ENCODE peak calls at places on chromosomes 13 and 19, in six cellular contexts. X is psoas muscle; K is CD4-positive, CD25-positive, alpha-beta regulatory T cell; Q is breast epithelium; Y is neural progenitor cell; J is small intestine. B is an unnamed sample.
A peak's percentile ranks its signal among the peaks of the same experiment; 100 is the strongest.

GRCh38 chr13:110244096-110244830 is 62.7 kb downstream of the COL4A1 start:
- DNase-seq in X (no peak), K (no peak), Q (no peak), Y (no peak), J (no peak), B (no peak)

GRCh38 chr19:54383330-54383729 is 18.6 kb upstream of the LAIR1 start:
- DNase-seq in X (no peak), K (peak; percentile 29), Q (no peak), Y (no peak), J (no peak), B (no peak)

GRCh38 chr19:56360841-56361240 is 32.5 kb downstream of the ZNF582 start:
- DNase-seq in X (no peak), K (no peak), Q (no peak), Y (no peak), J (no peak), B (no peak)

GRCh38 chr19:1806184-1807029 is 5.7 kb downstream of the ATP8B3 start:
- DNase-seq in X (no peak), K (no peak), Q (no peak), Y (no peak), J (no peak), B (no peak)

GRCh38 chr13:39451860-39452301 is 151.1 kb downstream of the LHFPL6 start:
- DNase-seq in X (peak; percentile 31), K (no peak), Q (no peak), Y (no peak), J (peak; percentile 2), B (no peak)

GRCh38 chr13:46526763-46527162 is 26.2 kb upstream of the LRCH1 start:
- DNase-seq in X (no peak), K (no peak), Q (no peak), Y (no peak), J (no peak), B (no peak)

GRCh38 chr19:36573020-36573947 is at the start of gene ZNF529:
- DNase-seq in X (peak; percentile 89), K (peak; percentile 93), Q (peak; percentile 87), Y (peak; percentile 97), J (peak; percentile 96), B (peak; percentile 93)

GRCh38 chr19:36420961-36421748 is 2.7 kb upstream of the ZFP82 start:
- DNase-seq in X (peak; percentile 18), K (no peak), Q (peak; percentile 51), Y (peak; percentile 15), J (no peak), B (no peak)

GRCh38 chr13:102651392-102651791 is 43.5 kb downstream of the METTL21C start:
- DNase-seq in X (no peak), K (no peak), Q (no peak), Y (no peak), J (no peak), B (no peak)

GRCh38 chr13:103884139-103884723 is 818.0 kb upstream of the SLC10A2 start:
- DNase-seq in X (no peak), K (no peak), Q (no peak), Y (no peak), J (no peak), B (no peak)

GRCh38 chr13:98796191-98796590 is 43.7 kb upstream of the SLC15A1 start:
- DNase-seq in X (no peak), K (no peak), Q (no peak), Y (no peak), J (no peak), B (no peak)

GRCh38 chr13:102040812-102041211 is 361.0 kb downstream of the FGF14 start:
- DNase-seq in X (no peak), K (no peak), Q (no peak), Y (no peak), J (no peak), B (no peak)

GRCh38 chr13:114049026-114049425 is 75.2 kb upstream of the C13orf46 start:
- DNase-seq in X (no peak), K (peak; percentile 56), Q (no peak), Y (no peak), J (peak; percentile 48), B (no peak)

GRCh38 chr13:106403280-106403679 is 132.2 kb downstream of the EFNB2 start:
- DNase-seq in X (no peak), K (no peak), Q (no peak), Y (no peak), J (no peak), B (no peak)

GRCh38 chr19:33781996-33782395 is 14.7 kb upstream of the KCTD15 start:
- DNase-seq in X (no peak), K (no peak), Q (no peak), Y (no peak), J (no peak), B (no peak)

GRCh38 chr19:30634431-30634830 is 262.2 kb downstream of the ZNF536 start:
- DNase-seq in X (no peak), K (no peak), Q (no peak), Y (no peak), J (no peak), B (no peak)

GRCh38 chr13:47929156-47929555 is 71.9 kb downstream of the SUCLA2 start:
- DNase-seq in X (no peak), K (no peak), Q (no peak), Y (no peak), J (no peak), B (no peak)

GRCh38 chr19:54207908-54208783 is 7.5 kb downstream of the RPS9 start:
- DNase-seq in X (no peak), K (no peak), Q (no peak), Y (no peak), J (peak; percentile 32), B (peak; percentile 95)

GRCh38 chr19:45824531-45825262 is 9.6 kb upstream of the RSPH6A start:
- DNase-seq in X (no peak), K (no peak), Q (no peak), Y (no peak), J (no peak), B (no peak)

GRCh38 chr19:47483800-47484690 is at the start of gene KPTN:
- DNase-seq in X (peak; percentile 91), K (peak; percentile 94), Q (peak; percentile 86), Y (peak; percentile 96), J (peak; percentile 87), B (peak; percentile 90)

DNA sequence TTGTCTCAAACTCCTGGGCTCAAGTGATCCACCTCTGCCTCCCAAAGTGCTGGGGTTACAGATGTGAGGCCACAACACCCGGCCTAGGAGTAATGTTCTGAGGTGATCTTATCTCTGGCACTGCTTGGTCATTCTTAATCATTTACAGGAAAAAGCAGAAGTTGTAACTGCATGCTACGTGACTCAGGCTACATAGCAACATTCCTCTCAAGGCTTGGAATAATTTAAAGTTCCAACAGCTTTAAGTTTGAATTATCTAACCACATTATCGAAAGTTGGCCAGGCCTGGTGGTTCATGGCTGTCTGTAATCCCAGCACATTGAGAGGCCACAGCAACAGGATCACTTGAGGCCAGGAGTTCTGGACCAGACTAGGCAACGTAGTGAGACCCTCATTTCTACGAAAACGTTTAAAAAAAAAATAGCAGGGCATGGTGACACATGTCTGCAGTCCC is 3.9 kb upstream of the B9D2 start:
- DNase-seq in X (no peak), K (no peak), Q (no peak), Y (no peak), J (peak; percentile 53), B (no peak)
- H3K27ac ChIP-seq in X (no peak overlapping the region), K (no peak overlapping the region), Q (no peak overlapping the region), Y (no peak overlapping the region), J (peak overlapping the region; percentile 46), B (no peak overlapping the region)

DNA sequence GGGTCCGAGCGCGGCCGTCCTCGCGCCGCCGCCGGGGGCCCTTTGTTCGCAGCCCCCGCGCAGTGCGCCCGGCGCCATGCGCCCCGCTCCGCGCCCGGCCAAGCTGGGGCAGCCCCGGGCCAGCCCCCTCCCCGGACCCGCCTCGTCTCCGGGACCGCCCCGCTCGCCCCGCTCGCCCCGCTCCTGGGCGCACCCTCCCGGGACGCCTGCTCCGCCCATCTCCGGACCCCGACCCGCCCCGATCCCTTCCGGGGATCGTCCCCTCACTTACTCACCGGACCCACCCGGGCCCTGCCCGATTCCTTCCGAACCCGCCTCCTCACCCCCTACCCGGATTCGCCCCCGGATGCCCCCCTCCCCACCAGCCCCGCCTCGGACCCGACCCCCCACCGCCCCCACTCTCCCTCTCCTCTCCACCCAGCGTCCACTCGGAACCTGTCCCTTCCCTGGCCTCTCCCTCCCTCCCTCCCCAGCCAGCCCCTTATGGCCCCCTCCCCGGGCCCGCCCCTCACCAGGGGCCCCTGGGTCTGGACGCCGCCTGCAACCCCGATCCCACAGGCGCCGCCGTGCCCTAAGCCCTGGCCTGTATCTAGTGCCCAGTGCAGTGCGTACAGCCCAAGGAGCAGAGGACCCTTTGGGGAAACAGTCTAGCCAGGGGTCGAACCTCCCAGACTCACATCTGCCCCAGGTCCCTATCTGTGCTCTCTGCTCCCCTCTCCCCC is at the start of gene CPAMD8:
- DNase-seq in X (no peak), K (no peak), Q (no peak), Y (peak; percentile 70), J (no peak), B (no peak)
- H3K4me3 ChIP-seq in X (peak within 1 kb of the TSS; percentile 39), K (no peak within 1 kb of the TSS), Q (peak within 1 kb of the TSS; percentile 63), Y (peak within 1 kb of the TSS; percentile 91), J (no peak within 1 kb of the TSS), B (peak within 1 kb of the TSS; percentile 49)

DNA sequence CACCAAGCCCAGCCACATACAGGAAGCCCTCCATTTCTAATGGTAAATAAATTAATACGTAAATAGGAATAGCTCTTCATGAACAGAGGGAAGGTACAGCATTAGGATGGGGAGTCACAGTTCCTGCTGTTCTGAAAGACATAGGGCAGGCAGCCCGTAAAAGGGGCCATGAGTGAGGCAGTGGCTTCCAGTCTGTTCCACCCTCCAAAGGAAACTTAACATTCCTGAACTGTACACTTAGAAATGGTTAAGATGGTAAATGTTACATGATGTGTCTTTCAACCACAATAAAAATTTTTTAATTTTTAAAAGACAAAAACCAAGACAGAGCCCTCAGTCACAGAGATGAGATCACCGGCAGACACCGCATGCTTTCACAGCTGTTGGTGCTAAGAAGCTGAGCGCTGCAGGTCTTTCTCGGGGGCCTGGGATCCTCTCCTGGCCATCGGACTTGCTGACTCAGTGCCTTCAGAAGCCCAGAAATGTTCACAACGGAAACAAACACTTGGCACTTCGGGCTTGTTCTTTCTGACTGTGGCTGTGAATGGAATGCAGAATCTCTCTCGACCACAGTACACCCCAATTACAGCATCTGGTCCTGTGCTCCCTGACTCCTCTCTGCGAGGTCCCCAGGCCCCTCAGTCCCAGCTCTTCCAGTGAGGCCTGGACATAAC is 36.4 kb downstream of the EPS15L1 start:
- DNase-seq in X (peak; percentile 67), K (no peak), Q (no peak), Y (no peak), J (no peak), B (no peak)
- H3K27ac ChIP-seq in X (peak overlapping the region; percentile 85), K (no peak overlapping the region), Q (peak overlapping the region; percentile 60), Y (no peak overlapping the region), J (peak overlapping the region; percentile 62), B (peak overlapping the region; percentile 67)

GRCh38 chr13:32047796-32048195 is 16.2 kb downstream of the FRY start:
- DNase-seq in X (no peak), K (no peak), Q (no peak), Y (no peak), J (no peak), B (no peak)
- H3K4me3 ChIP-seq in X (no peak overlapping the region), K (no peak overlapping the region), Q (no peak overlapping the region), Y (no peak overlapping the region), J (no peak overlapping the region), B (no peak overlapping the region)

DNA sequence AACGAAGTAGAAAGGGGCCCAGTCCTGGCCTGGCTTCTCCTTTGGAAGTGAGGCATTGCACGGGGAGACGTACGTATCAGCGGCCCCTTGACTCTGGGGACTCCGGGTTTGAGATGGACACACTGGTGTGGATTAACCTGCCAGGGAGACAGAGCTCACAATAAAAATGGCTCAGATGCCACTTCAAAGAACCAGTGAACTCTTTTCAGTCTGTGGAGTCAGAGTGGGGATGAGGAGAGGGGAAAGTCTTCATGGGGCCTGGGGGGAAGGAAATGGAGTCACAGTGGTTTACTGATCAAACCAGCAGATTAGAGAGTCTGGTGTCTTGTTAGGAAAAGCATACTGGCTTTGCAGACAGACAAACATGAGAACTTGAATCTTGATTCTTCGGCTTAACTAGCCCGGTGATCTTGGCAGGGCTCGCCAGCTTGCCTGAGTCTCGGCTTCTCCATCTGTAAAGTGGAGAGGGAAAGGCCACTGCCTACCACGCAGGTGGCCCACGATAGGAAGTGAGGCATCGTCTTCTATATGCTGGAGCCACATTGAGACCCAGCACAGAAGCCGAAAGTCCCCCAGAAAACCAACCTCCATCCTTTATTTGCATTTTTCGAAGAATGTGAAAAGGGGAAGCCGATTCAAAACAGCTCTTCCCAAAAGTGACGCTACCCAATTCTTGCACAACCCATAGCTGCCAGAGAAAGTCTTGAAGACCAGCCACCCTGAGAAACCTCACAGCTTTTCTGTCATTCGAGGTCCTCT is at the start of gene FFAR1:
- DNase-seq in X (no peak), K (no peak), Q (peak; percentile 48), Y (no peak), J (no peak), B (peak; percentile 46)
- H3K27ac ChIP-seq in X (no peak within 1 kb of the TSS), K (no peak within 1 kb of the TSS), Q (no peak within 1 kb of the TSS), Y (no peak within 1 kb of the TSS), J (no peak within 1 kb of the TSS), B (no peak within 1 kb of the TSS)